ENCODE peak calls at places on chromosomes 6 and 20, in seven cellular contexts. H, Q, J, E, R, N and C are unnamed samples.

GRCh38 chr20:9149087-9149486 is 80.2 kb downstream of the PLCB4 start:
- DNase-seq in H (no peak), Q (no peak), J (no peak), E (no peak), R (no peak), N (no peak), C (no peak)

GRCh38 chr6:33976425-33977360 is 169.2 kb downstream of the GRM4 start:
- DNase-seq in H (no peak), Q (no peak), J (no peak), E (no peak), R (no peak), N (no peak), C (no peak)

GRCh38 chr6:1390071-1390804 is 862 bp downstream of the FOXF2 start:
- DNase-seq in H (no peak), Q (peak), J (peak), E (no peak), R (peak), N (no peak), C (no peak)

GRCh38 chr6:116267879-116268588 is 11.7 kb downstream of the TSPYL1 start:
- DNase-seq in H (no peak), Q (no peak), J (peak), E (no peak), R (peak), N (no peak), C (no peak)

GRCh38 chr6:45970326-45970725 is 45.3 kb downstream of the CLIC5 start:
- DNase-seq in H (no peak), Q (no peak), J (no peak), E (no peak), R (no peak), N (no peak), C (no peak)

GRCh38 chr6:81515562-81516453 is 236.7 kb downstream of the TENT5A start:
- DNase-seq in H (no peak), Q (no peak), J (no peak), E (no peak), R (no peak), N (no peak), C (no peak)

GRCh38 chr6:6781172-6781876 is 192.8 kb downstream of the LY86 start:
- DNase-seq in H (no peak), Q (no peak), J (peak), E (no peak), R (peak), N (peak), C (no peak)

GRCh38 chr6:6546318-6547110 is 42.0 kb upstream of the LY86 start:
- DNase-seq in H (peak), Q (peak), J (peak), E (peak), R (no peak), N (peak), C (peak)

GRCh38 chr20:51221103-51221502 is 198.2 kb upstream of the KCNG1 start:
- DNase-seq in H (no peak), Q (no peak), J (no peak), E (no peak), R (no peak), N (no peak), C (no peak)